ENCODE peak calls at places on chromosome 13, in eight cellular contexts. One of them, this sample, is unnamed.

GRCh38 chr13:67416047-67416925 is 186.2 kb upstream of the PCDH9 start:
- DNase-seq in activated CD4-positive, CD25-positive, alpha-beta regulatory T cell treated with anti-CD3 and anti-CD28 coated beads, Interleukin-2, amount 50 U/mL, for 72 hours: no peak
- DNase-seq in natural killer cell treated with Interleukin-12 subunit alpha and Interleukin-12 subunit beta and Interleukin-15 and Interleukin-18, amount 100 ng/mL, for 72 hours: no peak
- DNase-seq in fibroblast of the conjunctiva: peak; percentile 16
- DNase-seq in BJ: no peak
- DNase-seq in HT-29: peak; percentile 67
- DNase-seq in HFFc6: no peak
- DNase-seq in stimulated activated CD4-positive, alpha-beta T cell treated with anti-CD3 and anti-CD28 coated beads, Interleukin-2, amount 100 ng/mL, for 4 hours: no peak
- DNase-seq in this sample: peak; percentile 7

GRCh38 chr13:113002206-113002821 is 33.3 kb downstream of the MCF2L start:
- DNase-seq in HT-29: peak; percentile 80
- DNase-seq in BJ: no peak
- DNase-seq in activated CD4-positive, CD25-positive, alpha-beta regulatory T cell treated with anti-CD3 and anti-CD28 coated beads, Interleukin-2, amount 50 U/mL, for 72 hours: no peak
- DNase-seq in stimulated activated CD4-positive, alpha-beta T cell treated with anti-CD3 and anti-CD28 coated beads, Interleukin-2, amount 100 ng/mL, for 4 hours: no peak
- DNase-seq in natural killer cell treated with Interleukin-12 subunit alpha and Interleukin-12 subunit beta and Interleukin-15 and Interleukin-18, amount 100 ng/mL, for 72 hours: no peak
- DNase-seq in fibroblast of the conjunctiva: no peak
- DNase-seq in HFFc6: no peak
- DNase-seq in this sample: no peak

GRCh38 chr13:73090116-73090811 is 31.5 kb downstream of the KLF5 start:
- DNase-seq in natural killer cell treated with Interleukin-12 subunit alpha and Interleukin-12 subunit beta and Interleukin-15 and Interleukin-18, amount 100 ng/mL, for 72 hours: no peak
- DNase-seq in stimulated activated CD4-positive, alpha-beta T cell treated with anti-CD3 and anti-CD28 coated beads, Interleukin-2, amount 100 ng/mL, for 4 hours: no peak
- DNase-seq in activated CD4-positive, CD25-positive, alpha-beta regulatory T cell treated with anti-CD3 and anti-CD28 coated beads, Interleukin-2, amount 50 U/mL, for 72 hours: no peak
- DNase-seq in fibroblast of the conjunctiva: peak; percentile 6
- DNase-seq in HFFc6: peak; percentile 70
- DNase-seq in BJ: peak; percentile 46
- DNase-seq in HT-29: peak; percentile 98
- DNase-seq in this sample: peak; percentile 78

GRCh38 chr13:80082396-80083096 is 258.4 kb downstream of the SPRY2 start:
- DNase-seq in activated CD4-positive, CD25-positive, alpha-beta regulatory T cell treated with anti-CD3 and anti-CD28 coated beads, Interleukin-2, amount 50 U/mL, for 72 hours: no peak
- DNase-seq in stimulated activated CD4-positive, alpha-beta T cell treated with anti-CD3 and anti-CD28 coated beads, Interleukin-2, amount 100 ng/mL, for 4 hours: no peak
- DNase-seq in HFFc6: peak; percentile 64
- DNase-seq in fibroblast of the conjunctiva: no peak
- DNase-seq in HT-29: no peak
- DNase-seq in BJ: peak; percentile 5
- DNase-seq in natural killer cell treated with Interleukin-12 subunit alpha and Interleukin-12 subunit beta and Interleukin-15 and Interleukin-18, amount 100 ng/mL, for 72 hours: no peak
- DNase-seq in this sample: peak; percentile 49

GRCh38 chr13:43009506-43009905 is 13.9 kb upstream of the DNAJC15 start:
- DNase-seq in BJ: no peak
- DNase-seq in fibroblast of the conjunctiva: no peak
- DNase-seq in stimulated activated CD4-positive, alpha-beta T cell treated with anti-CD3 and anti-CD28 coated beads, Interleukin-2, amount 100 ng/mL, for 4 hours: no peak
- DNase-seq in natural killer cell treated with Interleukin-12 subunit alpha and Interleukin-12 subunit beta and Interleukin-15 and Interleukin-18, amount 100 ng/mL, for 72 hours: no peak
- DNase-seq in HFFc6: no peak
- DNase-seq in activated CD4-positive, CD25-positive, alpha-beta regulatory T cell treated with anti-CD3 and anti-CD28 coated beads, Interleukin-2, amount 50 U/mL, for 72 hours: no peak
- DNase-seq in HT-29: no peak
- DNase-seq in this sample: no peak

GRCh38 chr13:26663801-26664200 is 96.8 kb downstream of the GPR12 start:
- DNase-seq in HFFc6: no peak
- DNase-seq in HT-29: peak; percentile 24
- DNase-seq in activated CD4-positive, CD25-positive, alpha-beta regulatory T cell treated with anti-CD3 and anti-CD28 coated beads, Interleukin-2, amount 50 U/mL, for 72 hours: no peak
- DNase-seq in fibroblast of the conjunctiva: no peak
- DNase-seq in BJ: no peak
- DNase-seq in natural killer cell treated with Interleukin-12 subunit alpha and Interleukin-12 subunit beta and Interleukin-15 and Interleukin-18, amount 100 ng/mL, for 72 hours: no peak
- DNase-seq in stimulated activated CD4-positive, alpha-beta T cell treated with anti-CD3 and anti-CD28 coated beads, Interleukin-2, amount 100 ng/mL, for 4 hours: no peak
- DNase-seq in this sample: no peak

GRCh38 chr13:37475966-37476365 is 122.6 kb downstream of the POSTN start:
- DNase-seq in fibroblast of the conjunctiva: no peak
- DNase-seq in activated CD4-positive, CD25-positive, alpha-beta regulatory T cell treated with anti-CD3 and anti-CD28 coated beads, Interleukin-2, amount 50 U/mL, for 72 hours: no peak
- DNase-seq in HT-29: no peak
- DNase-seq in BJ: no peak
- DNase-seq in stimulated activated CD4-positive, alpha-beta T cell treated with anti-CD3 and anti-CD28 coated beads, Interleukin-2, amount 100 ng/mL, for 4 hours: no peak
- DNase-seq in HFFc6: peak; percentile 83
- DNase-seq in natural killer cell treated with Interleukin-12 subunit alpha and Interleukin-12 subunit beta and Interleukin-15 and Interleukin-18, amount 100 ng/mL, for 72 hours: no peak
- DNase-seq in this sample: no peak

GRCh38 chr13:66794340-66795031 is 435.6 kb downstream of the PCDH9 start:
- DNase-seq in fibroblast of the conjunctiva: no peak
- DNase-seq in HT-29: peak; percentile 6
- DNase-seq in stimulated activated CD4-positive, alpha-beta T cell treated with anti-CD3 and anti-CD28 coated beads, Interleukin-2, amount 100 ng/mL, for 4 hours: no peak
- DNase-seq in HFFc6: no peak
- DNase-seq in natural killer cell treated with Interleukin-12 subunit alpha and Interleukin-12 subunit beta and Interleukin-15 and Interleukin-18, amount 100 ng/mL, for 72 hours: no peak
- DNase-seq in BJ: no peak
- DNase-seq in activated CD4-positive, CD25-positive, alpha-beta regulatory T cell treated with anti-CD3 and anti-CD28 coated beads, Interleukin-2, amount 50 U/mL, for 72 hours: no peak
- DNase-seq in this sample: no peak

GRCh38 chr13:41547253-41548000 is 90.1 kb downstream of the RGCC start:
- DNase-seq in HFFc6: no peak
- DNase-seq in HT-29: no peak
- DNase-seq in stimulated activated CD4-positive, alpha-beta T cell treated with anti-CD3 and anti-CD28 coated beads, Interleukin-2, amount 100 ng/mL, for 4 hours: no peak
- DNase-seq in BJ: no peak
- DNase-seq in activated CD4-positive, CD25-positive, alpha-beta regulatory T cell treated with anti-CD3 and anti-CD28 coated beads, Interleukin-2, amount 50 U/mL, for 72 hours: no peak
- DNase-seq in natural killer cell treated with Interleukin-12 subunit alpha and Interleukin-12 subunit beta and Interleukin-15 and Interleukin-18, amount 100 ng/mL, for 72 hours: no peak
- DNase-seq in fibroblast of the conjunctiva: no peak
- DNase-seq in this sample: no peak

GRCh38 chr13:38430761-38431160 is 81.1 kb downstream of the UFM1 start:
- DNase-seq in HFFc6: no peak
- DNase-seq in stimulated activated CD4-positive, alpha-beta T cell treated with anti-CD3 and anti-CD28 coated beads, Interleukin-2, amount 100 ng/mL, for 4 hours: no peak
- DNase-seq in HT-29: no peak
- DNase-seq in fibroblast of the conjunctiva: no peak
- DNase-seq in natural killer cell treated with Interleukin-12 subunit alpha and Interleukin-12 subunit beta and Interleukin-15 and Interleukin-18, amount 100 ng/mL, for 72 hours: no peak
- DNase-seq in activated CD4-positive, CD25-positive, alpha-beta regulatory T cell treated with anti-CD3 and anti-CD28 coated beads, Interleukin-2, amount 50 U/mL, for 72 hours: no peak
- DNase-seq in BJ: peak; percentile 20
- DNase-seq in this sample: no peak

GRCh38 chr13:49450105-49450819 is 6.2 kb downstream of the SETDB2 start:
- DNase-seq in activated CD4-positive, CD25-positive, alpha-beta regulatory T cell treated with anti-CD3 and anti-CD28 coated beads, Interleukin-2, amount 50 U/mL, for 72 hours: no peak
- DNase-seq in HT-29: no peak
- DNase-seq in HFFc6: no peak
- DNase-seq in stimulated activated CD4-positive, alpha-beta T cell treated with anti-CD3 and anti-CD28 coated beads, Interleukin-2, amount 100 ng/mL, for 4 hours: no peak
- DNase-seq in fibroblast of the conjunctiva: no peak
- DNase-seq in BJ: no peak
- DNase-seq in natural killer cell treated with Interleukin-12 subunit alpha and Interleukin-12 subunit beta and Interleukin-15 and Interleukin-18, amount 100 ng/mL, for 72 hours: no peak
- DNase-seq in this sample: no peak

GRCh38 chr13:19836472-19836871 is 27.0 kb downstream of the ZMYM5 start:
- DNase-seq in BJ: no peak
- DNase-seq in HT-29: no peak
- DNase-seq in natural killer cell treated with Interleukin-12 subunit alpha and Interleukin-12 subunit beta and Interleukin-15 and Interleukin-18, amount 100 ng/mL, for 72 hours: no peak
- DNase-seq in fibroblast of the conjunctiva: no peak
- DNase-seq in activated CD4-positive, CD25-positive, alpha-beta regulatory T cell treated with anti-CD3 and anti-CD28 coated beads, Interleukin-2, amount 50 U/mL, for 72 hours: no peak
- DNase-seq in HFFc6: peak; percentile 17
- DNase-seq in stimulated activated CD4-positive, alpha-beta T cell treated with anti-CD3 and anti-CD28 coated beads, Interleukin-2, amount 100 ng/mL, for 4 hours: no peak
- DNase-seq in this sample: no peak

GRCh38 chr13:100854091-100854490 is 179.5 kb upstream of the TMTC4 start:
- DNase-seq in BJ: no peak
- DNase-seq in stimulated activated CD4-positive, alpha-beta T cell treated with anti-CD3 and anti-CD28 coated beads, Interleukin-2, amount 100 ng/mL, for 4 hours: no peak
- DNase-seq in natural killer cell treated with Interleukin-12 subunit alpha and Interleukin-12 subunit beta and Interleukin-15 and Interleukin-18, amount 100 ng/mL, for 72 hours: no peak
- DNase-seq in fibroblast of the conjunctiva: no peak
- DNase-seq in activated CD4-positive, CD25-positive, alpha-beta regulatory T cell treated with anti-CD3 and anti-CD28 coated beads, Interleukin-2, amount 50 U/mL, for 72 hours: no peak
- DNase-seq in HT-29: no peak
- DNase-seq in HFFc6: no peak
- DNase-seq in this sample: no peak

GRCh38 chr13:90838561-90838960 is 508.9 kb upstream of the MIR17HG start:
- DNase-seq in fibroblast of the conjunctiva: no peak
- DNase-seq in natural killer cell treated with Interleukin-12 subunit alpha and Interleukin-12 subunit beta and Interleukin-15 and Interleukin-18, amount 100 ng/mL, for 72 hours: no peak
- DNase-seq in HFFc6: no peak
- DNase-seq in stimulated activated CD4-positive, alpha-beta T cell treated with anti-CD3 and anti-CD28 coated beads, Interleukin-2, amount 100 ng/mL, for 4 hours: no peak
- DNase-seq in BJ: no peak
- DNase-seq in activated CD4-positive, CD25-positive, alpha-beta regulatory T cell treated with anti-CD3 and anti-CD28 coated beads, Interleukin-2, amount 50 U/mL, for 72 hours: no peak
- DNase-seq in HT-29: no peak
- DNase-seq in this sample: no peak

GRCh38 chr13:99151516-99151915 is 49.1 kb upstream of the UBAC2 start:
- DNase-seq in activated CD4-positive, CD25-positive, alpha-beta regulatory T cell treated with anti-CD3 and anti-CD28 coated beads, Interleukin-2, amount 50 U/mL, for 72 hours: no peak
- DNase-seq in natural killer cell treated with Interleukin-12 subunit alpha and Interleukin-12 subunit beta and Interleukin-15 and Interleukin-18, amount 100 ng/mL, for 72 hours: no peak
- DNase-seq in fibroblast of the conjunctiva: no peak
- DNase-seq in BJ: peak; percentile 47
- DNase-seq in stimulated activated CD4-positive, alpha-beta T cell treated with anti-CD3 and anti-CD28 coated beads, Interleukin-2, amount 100 ng/mL, for 4 hours: no peak
- DNase-seq in HT-29: peak; percentile 60
- DNase-seq in HFFc6: peak; percentile 78
- DNase-seq in this sample: peak; percentile 70

GRCh38 chr13:42041017-42041683 is 7.3 kb upstream of the DGKH start:
- DNase-seq in HT-29: peak; percentile 92
- DNase-seq in natural killer cell treated with Interleukin-12 subunit alpha and Interleukin-12 subunit beta and Interleukin-15 and Interleukin-18, amount 100 ng/mL, for 72 hours: no peak
- DNase-seq in stimulated activated CD4-positive, alpha-beta T cell treated with anti-CD3 and anti-CD28 coated beads, Interleukin-2, amount 100 ng/mL, for 4 hours: no peak
- DNase-seq in BJ: no peak
- DNase-seq in fibroblast of the conjunctiva: no peak
- DNase-seq in HFFc6: peak; percentile 31
- DNase-seq in activated CD4-positive, CD25-positive, alpha-beta regulatory T cell treated with anti-CD3 and anti-CD28 coated beads, Interleukin-2, amount 50 U/mL, for 72 hours: peak; percentile 55
- DNase-seq in this sample: peak; percentile 21

GRCh38 chr13:47133024-47133445 is 236.2 kb upstream of the HTR2A start:
- DNase-seq in fibroblast of the conjunctiva: no peak
- DNase-seq in stimulated activated CD4-positive, alpha-beta T cell treated with anti-CD3 and anti-CD28 coated beads, Interleukin-2, amount 100 ng/mL, for 4 hours: no peak
- DNase-seq in activated CD4-positive, CD25-positive, alpha-beta regulatory T cell treated with anti-CD3 and anti-CD28 coated beads, Interleukin-2, amount 50 U/mL, for 72 hours: no peak
- DNase-seq in BJ: no peak
- DNase-seq in natural killer cell treated with Interleukin-12 subunit alpha and Interleukin-12 subunit beta and Interleukin-15 and Interleukin-18, amount 100 ng/mL, for 72 hours: no peak
- DNase-seq in HT-29: no peak
- DNase-seq in HFFc6: no peak
- DNase-seq in this sample: no peak

GRCh38 chr13:95087746-95088305 is 213.4 kb downstream of the ABCC4 start:
- DNase-seq in fibroblast of the conjunctiva: no peak
- DNase-seq in BJ: no peak
- DNase-seq in stimulated activated CD4-positive, alpha-beta T cell treated with anti-CD3 and anti-CD28 coated beads, Interleukin-2, amount 100 ng/mL, for 4 hours: no peak
- DNase-seq in natural killer cell treated with Interleukin-12 subunit alpha and Interleukin-12 subunit beta and Interleukin-15 and Interleukin-18, amount 100 ng/mL, for 72 hours: no peak
- DNase-seq in activated CD4-positive, CD25-positive, alpha-beta regulatory T cell treated with anti-CD3 and anti-CD28 coated beads, Interleukin-2, amount 50 U/mL, for 72 hours: no peak
- DNase-seq in HFFc6: peak; percentile 30
- DNase-seq in HT-29: peak; percentile 60
- DNase-seq in this sample: peak; percentile 24